ENCODE peak calls at places on chromosomes 5 and 9, in four cellular contexts. One of them, this sample, is unnamed.

GRCh38 chr5:33297760-33298216 is 143.0 kb upstream of the TARS1 start:
- DNase-seq in fibroblast of lung: no peak
- DNase-seq in AG04450: no peak
- DNase-seq in endodermal cell: peak
- DNase-seq in this sample: no peak

GRCh38 chr5:160119905-160120266 is 636 bp upstream of the PWWP2A start:
- DNase-seq in fibroblast of lung: no peak
- DNase-seq in AG04450: no peak
- DNase-seq in endodermal cell: no peak
- DNase-seq in this sample: no peak

GRCh38 chr5:135222171-135222681 is 176.8 kb downstream of the MACROH2A1 start:
- DNase-seq in fibroblast of lung: no peak
- DNase-seq in AG04450: no peak
- DNase-seq in endodermal cell: peak
- DNase-seq in this sample: no peak

GRCh38 chr5:131773805-131774204 is 23.0 kb downstream of the FNIP1 start:
- DNase-seq in fibroblast of lung: no peak
- DNase-seq in AG04450: no peak
- DNase-seq in endodermal cell: no peak
- DNase-seq in this sample: no peak

GRCh38 chr5:96652769-96653455 is 9.3 kb upstream of the CAST start:
- DNase-seq in fibroblast of lung: no peak
- DNase-seq in AG04450: no peak
- DNase-seq in endodermal cell: peak
- DNase-seq in this sample: no peak

GRCh38 chr5:74655716-74656115 is 15.2 kb upstream of the ENC1 start:
- DNase-seq in fibroblast of lung: no peak
- DNase-seq in AG04450: no peak
- DNase-seq in endodermal cell: no peak
- DNase-seq in this sample: no peak

GRCh38 chr5:137167187-137167586 is 331.9 kb downstream of the SPOCK1 start:
- DNase-seq in fibroblast of lung: no peak
- DNase-seq in AG04450: no peak
- DNase-seq in endodermal cell: no peak
- DNase-seq in this sample: no peak

GRCh38 chr9:89978185-89978584 is 373.4 kb downstream of the GADD45G start:
- DNase-seq in fibroblast of lung: peak
- DNase-seq in AG04450: no peak
- DNase-seq in endodermal cell: peak
- DNase-seq in this sample: no peak

GRCh38 chr5:90477816-90478215 is 3.2 kb downstream of the POLR3G start:
- DNase-seq in fibroblast of lung: no peak
- DNase-seq in AG04450: no peak
- DNase-seq in endodermal cell: no peak
- DNase-seq in this sample: no peak

GRCh38 chr9:69028754-69029153 is 6.8 kb upstream of the FXN start:
- DNase-seq in fibroblast of lung: no peak
- DNase-seq in AG04450: no peak
- DNase-seq in endodermal cell: no peak
- DNase-seq in this sample: no peak

GRCh38 chr9:4680178-4680535 is 788 bp downstream of the CDC37L1 start:
- DNase-seq in fibroblast of lung: peak
- DNase-seq in AG04450: no peak
- DNase-seq in endodermal cell: no peak
- DNase-seq in this sample: no peak

GRCh38 chr5:4447657-4448056 is 692.5 kb upstream of the ADAMTS16 start:
- DNase-seq in fibroblast of lung: no peak
- DNase-seq in AG04450: no peak
- DNase-seq in endodermal cell: no peak
- DNase-seq in this sample: no peak

GRCh38 chr5:9765421-9765820 is 135.3 kb upstream of the TAS2R1 start:
- DNase-seq in fibroblast of lung: peak
- DNase-seq in AG04450: peak
- DNase-seq in endodermal cell: no peak
- DNase-seq in this sample: no peak

GRCh38 chr5:149452665-149453617 is 73.8 kb upstream of the IL17B start:
- DNase-seq in fibroblast of lung: peak
- DNase-seq in AG04450: peak
- DNase-seq in endodermal cell: peak
- DNase-seq in this sample: peak

GRCh38 chr5:88480245-88480644 is 211.6 kb upstream of the TMEM161B start:
- DNase-seq in fibroblast of lung: no peak
- DNase-seq in AG04450: no peak
- DNase-seq in endodermal cell: no peak
- DNase-seq in this sample: no peak

GRCh38 chr5:55865831-55866230 is 14.7 kb downstream of the IL31RA start:
- DNase-seq in fibroblast of lung: peak
- DNase-seq in AG04450: no peak
- DNase-seq in endodermal cell: peak
- DNase-seq in this sample: no peak

GRCh38 chr9:34227445-34227844 is 48.6 kb downstream of the UBAP1 start:
- DNase-seq in fibroblast of lung: no peak
- DNase-seq in AG04450: peak
- DNase-seq in endodermal cell: no peak
- DNase-seq in this sample: no peak

GRCh38 chr9:137136261-137136925 is 2.6 kb upstream of the GRIN1 start:
- DNase-seq in fibroblast of lung: no peak
- DNase-seq in AG04450: no peak
- DNase-seq in endodermal cell: peak
- DNase-seq in this sample: no peak

GRCh38 chr9:13267743-13268142 is 11.7 kb downstream of the MPDZ start:
- DNase-seq in fibroblast of lung: peak
- DNase-seq in AG04450: no peak
- DNase-seq in endodermal cell: no peak
- DNase-seq in this sample: peak

GRCh38 chr5:132446621-132447020 is 44.0 kb downstream of the IRF1 start:
- DNase-seq in fibroblast of lung: peak
- DNase-seq in AG04450: no peak
- DNase-seq in endodermal cell: no peak
- DNase-seq in this sample: no peak

GRCh38 chr9:37432020-37432419 is 9.5 kb downstream of the GRHPR start:
- DNase-seq in fibroblast of lung: no peak
- DNase-seq in AG04450: no peak
- DNase-seq in endodermal cell: no peak
- DNase-seq in this sample: no peak

DNA sequence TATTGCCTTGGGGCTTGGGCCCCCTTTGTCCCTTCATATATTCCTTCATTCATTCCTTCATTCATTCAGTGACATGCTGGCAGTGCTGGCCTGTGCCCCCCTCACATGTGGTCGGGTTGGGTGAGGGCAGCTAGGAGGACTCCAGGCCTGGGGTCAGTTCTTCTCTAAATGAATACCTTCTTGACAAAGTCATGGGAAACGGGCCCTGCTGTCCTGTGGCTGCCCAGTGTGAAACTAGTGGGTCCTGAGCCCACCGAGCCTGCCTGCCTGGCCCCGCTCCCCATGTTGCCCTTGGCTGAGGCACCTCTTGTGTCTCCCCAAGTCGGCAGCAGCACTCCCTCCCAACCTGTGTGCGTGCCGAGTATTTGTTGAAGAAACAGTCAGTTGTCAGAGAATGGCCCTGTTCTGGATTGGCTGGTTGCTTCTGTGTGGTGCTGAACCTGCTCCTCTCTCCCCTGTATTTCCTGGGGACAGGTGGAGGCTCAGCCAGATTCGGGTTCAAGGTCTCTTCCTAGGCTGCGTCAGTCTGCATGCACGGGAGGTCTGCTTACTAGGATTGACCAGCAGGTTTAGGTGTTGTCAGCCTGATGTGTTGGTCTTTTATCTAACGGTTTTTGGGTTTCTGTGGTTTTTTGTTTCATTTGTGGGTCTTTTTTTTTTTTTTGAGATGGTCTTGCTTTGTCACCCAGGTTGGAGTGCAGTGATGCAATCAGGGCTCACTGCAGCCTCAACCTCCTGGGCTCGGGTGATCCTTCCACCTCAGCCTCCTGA is 3.0 kb upstream of the CEL start:
- DNase-seq in fibroblast of lung: no peak
- DNase-seq in AG04450: no peak
- DNase-seq in endodermal cell: no peak
- DNase-seq in this sample: no peak
- H3K4me3 ChIP-seq in fibroblast of lung: no peak
- H3K4me3 ChIP-seq in AG04450: no peak
- H3K4me3 ChIP-seq in endodermal cell: no peak
- H3K4me3 ChIP-seq in this sample: no peak

GRCh38 chr9:77152289-77152688 is 25.0 kb upstream of the VPS13A start:
- DNase-seq in fibroblast of lung: no peak
- DNase-seq in AG04450: no peak
- DNase-seq in endodermal cell: no peak
- DNase-seq in this sample: no peak

DNA sequence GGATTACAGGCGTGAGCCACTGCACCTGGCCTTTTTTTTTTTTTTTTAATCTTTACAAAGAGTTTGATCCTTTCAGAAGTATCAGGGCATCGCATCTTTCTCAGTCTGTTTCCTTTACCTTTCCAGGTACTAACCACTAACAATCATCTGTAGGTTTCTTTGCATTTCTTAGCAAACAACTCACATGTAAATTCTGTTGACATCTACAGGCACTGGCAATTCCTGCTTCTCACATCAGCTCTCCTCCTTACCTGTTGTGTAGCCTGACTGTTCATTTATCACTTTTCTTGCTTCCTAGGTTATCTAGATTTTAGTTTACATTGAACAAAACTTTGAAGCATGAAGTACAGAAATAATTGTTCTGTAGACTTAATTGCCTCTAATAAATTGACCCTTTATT is 27.5 kb upstream of the VPS13A start:
- DNase-seq in fibroblast of lung: no peak
- DNase-seq in AG04450: no peak
- DNase-seq in endodermal cell: no peak
- DNase-seq in this sample: no peak
- H3K4me3 ChIP-seq in fibroblast of lung: no peak
- H3K4me3 ChIP-seq in AG04450: no peak
- H3K4me3 ChIP-seq in endodermal cell: no peak
- H3K4me3 ChIP-seq in this sample: no peak

GRCh38 chr9:128142596-128142995 is 6.7 kb upstream of the LCN2 start:
- DNase-seq in fibroblast of lung: no peak
- DNase-seq in AG04450: no peak
- DNase-seq in endodermal cell: no peak
- DNase-seq in this sample: no peak

GRCh38 chr9:128142061-128142460 is 7.2 kb upstream of the LCN2 start:
- DNase-seq in fibroblast of lung: no peak
- DNase-seq in AG04450: no peak
- DNase-seq in endodermal cell: no peak
- DNase-seq in this sample: no peak

GRCh38 chr9:128145536-128145935 is 3.7 kb upstream of the LCN2 start:
- DNase-seq in fibroblast of lung: no peak
- DNase-seq in AG04450: no peak
- DNase-seq in endodermal cell: no peak
- DNase-seq in this sample: no peak

GRCh38 chr9:128144239-128145181 is 4.7 kb upstream of the LCN2 start:
- DNase-seq in fibroblast of lung: no peak
- DNase-seq in AG04450: no peak
- DNase-seq in endodermal cell: no peak
- DNase-seq in this sample: no peak

GRCh38 chr9:128143409-128144238 is 5.6 kb upstream of the LCN2 start:
- DNase-seq in fibroblast of lung: no peak
- DNase-seq in AG04450: no peak
- DNase-seq in endodermal cell: no peak
- DNase-seq in this sample: no peak
- H3K4me3 ChIP-seq in fibroblast of lung: no peak
- H3K4me3 ChIP-seq in AG04450: no peak
- H3K4me3 ChIP-seq in endodermal cell: no peak
- H3K4me3 ChIP-seq in this sample: no peak

DNA sequence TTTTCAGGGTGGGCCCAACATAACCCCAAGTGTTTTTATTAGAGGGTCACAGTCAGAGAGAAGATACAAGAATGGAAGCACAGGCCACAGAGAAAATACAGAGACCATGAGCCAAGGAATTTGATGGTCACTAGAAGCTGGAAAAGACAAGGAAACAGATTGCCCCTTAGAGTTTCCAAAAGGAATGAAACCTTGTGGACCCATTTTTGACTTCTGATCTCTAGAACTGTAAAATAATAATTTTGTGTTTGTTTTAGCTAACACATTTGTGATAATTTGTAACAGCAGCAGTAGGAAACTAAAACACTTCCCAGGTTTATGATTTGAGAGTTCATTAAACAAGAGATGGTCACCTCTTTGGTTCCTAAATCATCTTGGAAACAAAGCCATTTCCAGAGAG is 21.8 kb downstream of the CDKN2A start:
- DNase-seq in fibroblast of lung: no peak
- DNase-seq in AG04450: no peak
- DNase-seq in endodermal cell: no peak
- DNase-seq in this sample: no peak
- H3K4me3 ChIP-seq in fibroblast of lung: no peak
- H3K4me3 ChIP-seq in AG04450: no peak
- H3K4me3 ChIP-seq in endodermal cell: no peak
- H3K4me3 ChIP-seq in this sample: no peak

GRCh38 chr9:124698265-124698664 is 72.8 kb downstream of the NR6A1 start:
- DNase-seq in fibroblast of lung: peak
- DNase-seq in AG04450: no peak
- DNase-seq in endodermal cell: no peak
- DNase-seq in this sample: no peak
- H3K4me3 ChIP-seq in fibroblast of lung: no peak
- H3K4me3 ChIP-seq in AG04450: no peak
- H3K4me3 ChIP-seq in endodermal cell: no peak
- H3K4me3 ChIP-seq in this sample: no peak

This sample was measured in kidney epithelial cell.